ENCODE peak calls at places on chromosome 3, in eight cellular contexts. H is dermis microvascular lymphatic vessel endothelial cell, K is psoas muscle, M is AG08396, B is PC-3, C is endothelial cell of umbilical vein, V is EH, S is AG04449. I is an unnamed sample.

GRCh38 chr3:50256978-50257890 is 11.7 kb upstream of the SEMA3B start:
- DNase-seq in H (peak), K (no peak), M (no peak), B (peak), C (peak), V (peak), S (no peak), I (no peak)

GRCh38 chr3:151305081-151305777 is 11.4 kb downstream of the GPR87 start:
- DNase-seq in H (no peak), K (peak), M (peak), B (peak), C (no peak), V (peak), S (peak), I (peak)

GRCh38 chr3:178483704-178484103 is 52.5 kb upstream of the KCNMB2 start:
- DNase-seq in H (no peak), K (no peak), M (no peak), B (no peak), C (no peak), V (peak), S (no peak), I (no peak)

GRCh38 chr3:112354642-112355333 is 21.8 kb downstream of the CD200 start:
- DNase-seq in H (no peak), K (no peak), M (no peak), B (no peak), C (no peak), V (no peak), S (no peak), I (no peak)

GRCh38 chr3:148075829-148076716 is 621.6 kb upstream of the AGTR1 start:
- DNase-seq in H (peak), K (no peak), M (peak), B (peak), C (peak), V (peak), S (peak), I (no peak)

GRCh38 chr3:129166579-129167332 is 5.9 kb upstream of the ISY1 start:
- DNase-seq in H (no peak), K (no peak), M (no peak), B (no peak), C (no peak), V (no peak), S (no peak), I (no peak)

GRCh38 chr3:159418571-159419526 is 569.8 kb upstream of the IL12A start:
- DNase-seq in H (peak), K (no peak), M (peak), B (peak), C (peak), V (peak), S (no peak), I (no peak)

GRCh38 chr3:32961189-32961715 is 9.8 kb downstream of the CCR4 start:
- DNase-seq in H (no peak), K (no peak), M (no peak), B (no peak), C (no peak), V (no peak), S (no peak), I (no peak)

GRCh38 chr3:77254967-77255831 is 215.3 kb downstream of the ROBO2 start:
- DNase-seq in H (peak), K (no peak), M (peak), B (peak), C (peak), V (peak), S (no peak), I (no peak)

GRCh38 chr3:157921271-157921670 is 184.9 kb downstream of the SHOX2 start:
- DNase-seq in H (no peak), K (no peak), M (no peak), B (no peak), C (no peak), V (no peak), S (no peak), I (no peak)

GRCh38 chr3:78857494-78858111 is 910.2 kb downstream of the ROBO1 start:
- DNase-seq in H (no peak), K (no peak), M (no peak), B (peak), C (no peak), V (no peak), S (no peak), I (no peak)

GRCh38 chr3:50164056-50164455 is 8.9 kb downstream of the SEMA3F start:
- DNase-seq in H (peak), K (peak), M (peak), B (peak), C (peak), V (peak), S (peak), I (peak)

GRCh38 chr3:190088890-190089289 is 31.8 kb downstream of the P3H2 start:
- DNase-seq in H (no peak), K (no peak), M (no peak), B (no peak), C (no peak), V (peak), S (no peak), I (no peak)

GRCh38 chr3:194487289-194488006 is 646 bp upstream of the ATP13A3 start:
- DNase-seq in H (peak), K (peak), M (peak), B (no peak), C (no peak), V (peak), S (no peak), I (peak)

GRCh38 chr3:100261481-100261903 is 700 bp downstream of the TBC1D23 start:
- DNase-seq in H (no peak), K (no peak), M (no peak), B (no peak), C (no peak), V (no peak), S (no peak), I (no peak)

GRCh38 chr3:174540081-174540480 is 319.1 kb upstream of the NAALADL2 start:
- DNase-seq in H (no peak), K (no peak), M (no peak), B (no peak), C (no peak), V (no peak), S (no peak), I (no peak)

GRCh38 chr3:193800138-193801043 is 207.4 kb downstream of the OPA1 start:
- DNase-seq in H (no peak), K (no peak), M (no peak), B (no peak), C (peak), V (no peak), S (no peak), I (no peak)

GRCh38 chr3:28335246-28335645 is 13.3 kb upstream of the ZCWPW2 start:
- DNase-seq in H (no peak), K (no peak), M (no peak), B (no peak), C (no peak), V (no peak), S (no peak), I (no peak)

GRCh38 chr3:31815006-31815405 is 166.1 kb downstream of the OSBPL10 start:
- DNase-seq in H (no peak), K (no peak), M (no peak), B (no peak), C (no peak), V (no peak), S (no peak), I (no peak)

GRCh38 chr3:177554900-177555759 is 357.8 kb upstream of the TBL1XR1 start:
- DNase-seq in H (no peak), K (no peak), M (peak), B (peak), C (no peak), V (peak), S (no peak), I (peak)

GRCh38 chr3:39712413-39713048 is 96.9 kb upstream of the MYRIP start:
- DNase-seq in H (no peak), K (no peak), M (no peak), B (no peak), C (no peak), V (no peak), S (no peak), I (no peak)